ENCODE peak calls at places on chromosome 20, in five cellular contexts. Z is prostate gland, D is stomach, U is transverse colon, F is HCT116. V is an unnamed sample.

GRCh38 chr20:259991-260390 is 2.5 kb downstream of the DEFB132 start:
- DNase-seq in Z (no peak), D (no peak), U (no peak), F (no peak), V (no peak)

GRCh38 chr20:45343867-45344721 is 4.1 kb downstream of the SDC4 start:
- DNase-seq in Z (peak; percentile 67), D (peak; percentile 68), U (peak; percentile 76), F (peak; percentile 72), V (no peak)

GRCh38 chr20:12434672-12435071 is 517.0 kb downstream of the BTBD3 start:
- DNase-seq in Z (no peak), D (no peak), U (no peak), F (no peak), V (no peak)

GRCh38 chr20:37204056-37204455 is 24.7 kb upstream of the MROH8 start:
- DNase-seq in Z (no peak), D (no peak), U (no peak), F (no peak), V (no peak)

GRCh38 chr20:33697129-33697528 is 10.9 kb upstream of the E2F1 start:
- DNase-seq in Z (no peak), D (no peak), U (no peak), F (no peak), V (no peak)

GRCh38 chr20:59120491-59120890 is 43.1 kb upstream of the ZNF831 start:
- DNase-seq in Z (no peak), D (no peak), U (no peak), F (no peak), V (no peak)

GRCh38 chr20:41058007-41058673 is 29.5 kb downstream of the TOP1 start:
- DNase-seq in Z (no peak), D (no peak), U (no peak), F (peak; percentile 8), V (no peak)

GRCh38 chr20:10861086-10861485 is 187.3 kb upstream of the JAG1 start:
- DNase-seq in Z (no peak), D (no peak), U (no peak), F (no peak), V (no peak)

GRCh38 chr20:20369353-20370086 is 1.6 kb downstream of the INSM1 start:
- DNase-seq in Z (no peak), D (peak; percentile 34), U (peak; percentile 36), F (no peak), V (no peak)

GRCh38 chr20:36606171-36607116 is 865 bp downstream of the RAB5IF start:
- DNase-seq in Z (no peak), D (peak; percentile 35), U (peak; percentile 44), F (no peak), V (no peak)

GRCh38 chr20:58330692-58331091 is 21.2 kb downstream of the RAB22A start:
- DNase-seq in Z (no peak), D (no peak), U (no peak), F (no peak), V (no peak)

GRCh38 chr20:17202668-17203067 is 24.2 kb upstream of the PCSK2 start:
- DNase-seq in Z (no peak), D (no peak), U (no peak), F (no peak), V (no peak)

GRCh38 chr20:34732523-34732922 is 28.4 kb downstream of the TP53INP2 start:
- DNase-seq in Z (no peak), D (no peak), U (no peak), F (no peak), V (no peak)

GRCh38 chr20:34736106-34736505 is 32.0 kb downstream of the TP53INP2 start:
- DNase-seq in Z (no peak), D (no peak), U (no peak), F (no peak), V (no peak)
- TF ChIP-seq POLR2AphosphoS5 in Z (no peak), D (no peak), U (no peak), F (no peak), V (no peak)

DNA sequence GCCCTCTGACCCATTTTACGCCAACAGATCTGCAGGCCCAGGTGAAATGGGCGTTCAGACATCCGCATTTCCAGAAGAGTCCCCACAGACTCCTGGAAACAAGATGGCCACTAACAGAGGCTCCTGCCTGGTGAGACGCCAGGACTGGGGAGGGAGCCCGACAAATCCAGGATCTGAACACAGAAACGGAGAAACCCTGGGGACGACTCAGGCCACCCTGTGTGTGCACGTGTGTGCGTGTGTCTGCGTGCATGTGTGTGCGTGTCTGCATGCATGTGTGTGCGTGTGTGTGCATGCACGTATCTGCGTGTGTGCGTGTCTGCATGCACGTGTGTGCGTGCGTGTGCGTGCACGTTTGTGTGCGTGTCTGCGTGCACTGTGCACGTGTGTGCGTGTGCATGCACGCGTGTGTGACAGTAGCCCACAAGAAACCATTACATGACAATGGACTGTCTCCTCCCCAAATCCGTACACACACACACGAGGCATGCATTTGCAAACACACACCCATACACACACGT is 24.9 kb downstream of the CHRNA4 start:
- DNase-seq in Z (no peak), D (no peak), U (no peak), F (no peak), V (no peak)
- TF ChIP-seq POLR2A in Z (no peak), D (no peak), U (no peak), F (no peak), V (no peak)

GRCh38 chr20:23631226-23631822 is 6.4 kb downstream of the CST3 start:
- DNase-seq in Z (no peak), D (no peak), U (no peak), F (no peak), V (no peak)
- TF ChIP-seq POLR2AphosphoS5 in Z (no peak), D (no peak), U (no peak), F (no peak), V (no peak)

DNA sequence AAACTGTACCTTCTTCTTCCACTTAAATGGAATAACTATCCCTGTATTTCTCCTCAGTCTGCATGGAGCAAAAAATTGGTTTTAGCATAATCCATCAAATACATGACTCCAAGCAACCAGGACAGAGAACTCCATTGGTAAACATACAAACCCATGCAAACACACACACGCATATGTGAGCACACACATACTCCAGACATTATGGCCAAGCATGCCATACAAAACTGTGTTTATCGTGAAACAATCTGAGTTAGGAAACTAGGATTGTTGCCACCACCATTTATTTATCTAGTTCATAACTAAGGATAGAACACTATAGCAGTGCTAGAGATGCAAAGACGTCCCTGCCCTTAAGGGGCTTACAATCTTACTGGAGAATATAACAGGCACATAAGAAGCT is 206.0 kb upstream of the SHLD1 start:
- DNase-seq in Z (no peak), D (no peak), U (no peak), F (no peak), V (no peak)
- TF ChIP-seq POLR2A in Z (no peak), D (no peak), U (no peak), F (no peak), V (no peak)